ENCODE peak calls at places on chromosomes 12 and 14, in six cellular contexts. V is left ventricle myocardium inferior; A is psoas muscle; O is astrocyte; Z is effector memory CD4-positive, alpha-beta T cell; J is AG04450. I is an unnamed sample.
A peak's percentile ranks its signal among the peaks of the same experiment; 100 is the strongest.

GRCh38 chr12:121333747-121334146 is 18.5 kb downstream of the ANAPC5 start:
- DNase-seq in V (no peak), A (no peak), O (no peak), Z (no peak), J (no peak), I (no peak)

GRCh38 chr12:75859868-75860267 is 171.7 kb downstream of the PHLDA1 start:
- DNase-seq in V (no peak), A (no peak), O (no peak), Z (no peak), J (no peak), I (no peak)

GRCh38 chr12:121365416-121366062 is 13.3 kb upstream of the ANAPC5 start:
- DNase-seq in V (no peak), A (no peak), O (no peak), Z (no peak), J (no peak), I (no peak)

GRCh38 chr14:101721951-101722661 is 39.4 kb upstream of the PPP2R5C start:
- DNase-seq in V (no peak), A (peak; percentile 53), O (peak; percentile 92), Z (peak; percentile 81), J (no peak), I (no peak)

GRCh38 chr12:57890191-57891120 is 43.9 kb upstream of the CTDSP2 start:
- DNase-seq in V (no peak), A (no peak), O (peak; percentile 63), Z (no peak), J (no peak), I (no peak)

GRCh38 chr12:526089-526488 is 66.3 kb downstream of the B4GALNT3 start:
- DNase-seq in V (no peak), A (no peak), O (no peak), Z (no peak), J (no peak), I (no peak)

GRCh38 chr12:6372403-6373003 is 2.9 kb downstream of the SCNN1A start:
- DNase-seq in V (no peak), A (peak; percentile 47), O (peak; percentile 80), Z (no peak), J (no peak), I (no peak)

GRCh38 chr14:73696466-73697390 is 17.5 kb downstream of the PNMA1 start:
- DNase-seq in V (no peak), A (no peak), O (peak; percentile 81), Z (no peak), J (no peak), I (no peak)

GRCh38 chr12:49659753-49660152 is 36.4 kb downstream of the PRPF40B start:
- DNase-seq in V (no peak), A (no peak), O (no peak), Z (no peak), J (no peak), I (no peak)

GRCh38 chr14:103594265-103594664 is 31.5 kb downstream of the COA8 start:
- DNase-seq in V (peak; percentile 28), A (no peak), O (peak; percentile 79), Z (no peak), J (no peak), I (peak; percentile 80)

GRCh38 chr14:68158640-68159039 is 339.1 kb downstream of the RAD51B start:
- DNase-seq in V (no peak), A (no peak), O (no peak), Z (no peak), J (no peak), I (no peak)

GRCh38 chr14:101151930-101152310 is 248.4 kb upstream of the RTL1 start:
- DNase-seq in V (no peak), A (no peak), O (no peak), Z (no peak), J (no peak), I (no peak)

GRCh38 chr14:31024577-31025334 is 693 bp upstream of the AP4S1 start:
- DNase-seq in V (no peak), A (no peak), O (peak; percentile 22), Z (no peak), J (no peak), I (no peak)

GRCh38 chr12:112514926-112515642 is 96.3 kb downstream of the PTPN11 start:
- DNase-seq in V (no peak), A (no peak), O (no peak), Z (no peak), J (no peak), I (no peak)

GRCh38 chr12:124420972-124421674 is 126.2 kb downstream of the RFLNA start:
- DNase-seq in V (peak; percentile 66), A (no peak), O (no peak), Z (no peak), J (no peak), I (peak; percentile 42)

GRCh38 chr14:32985881-32986280 is 47.2 kb downstream of the NPAS3 start:
- DNase-seq in V (peak; percentile 47), A (peak; percentile 53), O (peak; percentile 32), Z (no peak), J (no peak), I (peak; percentile 1)

GRCh38 chr12:64025174-64025958 is 180.9 kb downstream of the SRGAP1 start:
- DNase-seq in V (no peak), A (no peak), O (no peak), Z (no peak), J (no peak), I (no peak)

GRCh38 chr12:102527256-102527720 is 46.9 kb upstream of the IGF1 start:
- DNase-seq in V (no peak), A (no peak), O (peak; percentile 76), Z (no peak), J (peak; percentile 15), I (no peak)

GRCh38 chr12:105980533-105980932 is 158.2 kb downstream of the NUAK1 start:
- DNase-seq in V (no peak), A (no peak), O (no peak), Z (no peak), J (no peak), I (no peak)

GRCh38 chr14:65281991-65282908 is 130.3 kb upstream of the FUT8 start:
- DNase-seq in V (no peak), A (no peak), O (peak; percentile 88), Z (no peak), J (no peak), I (peak; percentile 77)

GRCh38 chr12:90058721-90059120 is 350.1 kb upstream of the ATP2B1 start:
- DNase-seq in V (no peak), A (no peak), O (peak; percentile 88), Z (no peak), J (peak; percentile 75), I (no peak)

GRCh38 chr12:55067701-55068100 is 47.9 kb downstream of the NEUROD4 start:
- DNase-seq in V (no peak), A (no peak), O (no peak), Z (no peak), J (no peak), I (no peak)
- H3K27ac ChIP-seq in V (no peak overlapping the region), A (no peak overlapping the region), O (no peak overlapping the region), Z (no peak overlapping the region), J (no peak overlapping the region), I (no peak overlapping the region)

GRCh38 chr12:110543965-110544364 is 39.2 kb downstream of the PPTC7 start:
- DNase-seq in V (no peak), A (no peak), O (no peak), Z (no peak), J (no peak), I (no peak)
- H3K27ac ChIP-seq in V (peak overlapping the region; percentile 87), A (peak overlapping the region; percentile 86), O (no peak overlapping the region), Z (no peak overlapping the region), J (peak overlapping the region; percentile 31), I (no peak overlapping the region)

GRCh38 chr14:53151523-53151866 is 1.6 kb downstream of the DDHD1 start:
- DNase-seq in V (no peak), A (no peak), O (no peak), Z (no peak), J (no peak), I (no peak)

GRCh38 chr14:53148612-53149202 is 4.4 kb downstream of the DDHD1 start:
- DNase-seq in V (no peak), A (no peak), O (no peak), Z (no peak), J (no peak), I (no peak)

GRCh38 chr14:53147893-53148292 is 5.2 kb downstream of the DDHD1 start:
- DNase-seq in V (no peak), A (no peak), O (no peak), Z (no peak), J (no peak), I (no peak)

GRCh38 chr14:53151867-53152626 is 1.1 kb downstream of the DDHD1 start:
- DNase-seq in V (peak; percentile 54), A (peak; percentile 74), O (peak; percentile 24), Z (peak; percentile 43), J (no peak), I (peak; percentile 52)

GRCh38 chr14:53149656-53150319 is 3.3 kb downstream of the DDHD1 start:
- DNase-seq in V (no peak), A (no peak), O (no peak), Z (no peak), J (no peak), I (no peak)
- H3K27ac ChIP-seq in V (no peak overlapping the region), A (no peak overlapping the region), O (no peak overlapping the region), Z (no peak overlapping the region), J (no peak overlapping the region), I (no peak overlapping the region)

DNA sequence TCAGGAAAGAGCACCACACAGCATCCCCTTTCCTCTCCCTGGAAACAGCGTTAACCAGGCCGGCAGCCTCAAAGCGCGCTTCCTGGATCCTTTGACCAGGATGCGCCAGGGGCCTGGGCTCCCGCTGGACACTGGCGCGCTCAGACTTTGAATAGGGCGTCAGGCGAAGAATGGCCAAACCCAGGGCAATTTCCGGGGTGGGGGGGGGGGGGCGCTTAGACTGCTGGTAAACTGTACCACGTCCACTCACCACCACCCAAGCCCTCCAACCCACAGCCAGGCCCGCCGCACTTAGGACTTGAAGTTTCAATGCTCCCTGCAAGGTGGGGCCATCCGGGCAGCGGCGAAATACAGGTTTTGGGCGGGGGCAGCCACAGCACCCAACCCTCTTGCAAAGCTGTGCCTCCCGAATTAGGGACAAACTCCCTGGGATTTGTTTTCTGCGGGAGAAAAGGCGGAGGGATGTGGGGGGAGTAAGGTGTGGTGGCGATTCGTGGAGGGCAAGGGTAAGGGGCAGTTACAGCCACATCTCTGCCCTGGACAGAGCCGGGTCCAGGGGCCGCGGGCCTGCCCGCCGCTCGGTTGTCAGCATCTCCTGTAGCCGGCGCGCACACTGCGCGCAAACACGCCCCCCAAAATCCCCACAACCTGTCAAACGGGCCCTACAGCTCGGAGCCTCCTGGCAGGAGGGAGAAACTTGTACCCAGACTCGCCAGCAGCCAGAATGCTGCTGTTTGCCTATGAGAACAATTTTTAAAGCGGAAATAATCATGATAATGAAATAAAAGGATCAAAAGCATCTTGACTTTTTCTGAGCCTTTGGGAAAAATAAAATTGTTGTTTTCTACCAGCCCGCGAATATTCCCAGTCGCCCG is 958 bp downstream of the RTN1 start:
- DNase-seq in V (no peak), A (peak; percentile 47), O (no peak), Z (no peak), J (no peak), I (no peak)
- H3K27ac ChIP-seq in V (no peak overlapping the region), A (no peak overlapping the region), O (no peak overlapping the region), Z (no peak overlapping the region), J (no peak overlapping the region), I (no peak overlapping the region)

DNA sequence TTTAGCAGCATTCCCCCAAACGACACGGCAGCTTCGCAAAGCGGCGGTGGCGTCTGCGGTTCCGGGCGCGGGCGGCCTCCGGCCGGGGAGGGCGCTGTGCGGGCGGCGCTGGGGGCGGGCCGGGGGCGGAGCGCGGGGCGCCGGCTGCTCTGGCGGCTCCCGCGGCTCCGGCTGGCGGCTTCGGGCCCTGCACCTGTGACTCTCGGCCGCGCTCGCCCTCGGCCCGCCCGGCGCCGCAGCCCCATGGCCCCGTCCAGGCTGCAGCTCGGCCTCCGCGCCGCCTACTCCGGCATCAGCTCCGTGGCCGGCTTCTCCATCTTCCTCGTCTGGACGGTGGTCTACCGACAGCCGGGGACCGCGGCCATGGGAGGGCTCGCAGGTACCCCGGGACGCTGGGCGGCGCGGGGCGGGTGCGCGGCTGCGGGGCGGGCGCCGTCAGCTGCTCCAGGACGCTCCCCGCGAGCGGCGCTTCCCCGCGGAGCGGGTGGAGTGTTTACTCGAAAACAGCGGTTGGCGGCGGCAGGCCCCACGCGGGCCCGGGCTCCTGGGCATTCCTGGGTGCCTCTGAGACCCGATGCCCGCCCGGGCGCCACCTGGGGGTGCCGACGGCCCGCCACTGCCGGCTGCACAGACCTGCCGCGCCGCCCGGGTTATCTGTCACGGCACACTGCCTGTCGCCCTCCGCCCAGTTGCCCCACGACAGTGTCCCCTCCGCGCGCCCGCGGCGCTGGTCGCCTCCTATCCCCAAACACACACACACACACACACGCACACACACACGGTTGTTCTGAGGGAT is at the start of gene SLC48A1:
- DNase-seq in V (peak; percentile 80), A (peak; percentile 88), O (peak; percentile 21), Z (peak; percentile 64), J (no peak), I (no peak)
- H3K27ac ChIP-seq in V (peak within 1 kb of the TSS; percentile 90), A (peak within 1 kb of the TSS; percentile 89), O (no peak within 1 kb of the TSS), Z (peak within 1 kb of the TSS; percentile 59), J (no peak within 1 kb of the TSS), I (peak within 1 kb of the TSS; percentile 95)